ENCODE peak calls at places on chromosomes 4 and X, in four cellular contexts. T, Z, M and K are unnamed samples.

GRCh38 chrX:50697691-50698090 is 116.3 kb downstream of the SHROOM4 start:
- DNase-seq in T (no peak), Z (no peak), M (no peak), K (no peak)

GRCh38 chr4:84277923-84278322 is 221.2 kb downstream of the NKX6-1 start:
- DNase-seq in T (no peak), Z (no peak), M (no peak), K (no peak)

GRCh38 chr4:39305902-39306677 is 60.1 kb downstream of the RFC1 start:
- DNase-seq in T (no peak), Z (no peak), M (no peak), K (no peak)

GRCh38 chr4:122119739-122120138 is 32.4 kb upstream of the BLTP1 start:
- DNase-seq in T (no peak), Z (no peak), M (no peak), K (no peak)

GRCh38 chr4:38488891-38489861 is 174.8 kb upstream of the KLF3 start:
- DNase-seq in T (no peak), Z (peak), M (no peak), K (no peak)

GRCh38 chrX:1661048-1661921 is 46.4 kb downstream of the ASMT start:
- DNase-seq in T (peak), Z (peak), M (peak), K (no peak)

GRCh38 chrX:78759081-78759480 is 11.6 kb downstream of the LPAR4 start:
- DNase-seq in T (no peak), Z (no peak), M (no peak), K (no peak)

GRCh38 chr4:177214935-177215334 is 94.7 kb upstream of the NEIL3 start:
- DNase-seq in T (no peak), Z (no peak), M (no peak), K (no peak)

GRCh38 chr4:54872246-54872645 is 214.5 kb downstream of the KIT start:
- DNase-seq in T (no peak), Z (no peak), M (no peak), K (no peak)

GRCh38 chrX:136039968-136040367 is 54.7 kb downstream of the SLC9A6 start:
- DNase-seq in T (no peak), Z (no peak), M (no peak), K (no peak)

GRCh38 chrX:11349661-11350337 is 56.6 kb downstream of the AMELX start:
- DNase-seq in T (no peak), Z (no peak), M (no peak), K (no peak)

GRCh38 chr4:41257901-41258300 is 1.2 kb downstream of the UCHL1 start:
- DNase-seq in T (no peak), Z (peak), M (no peak), K (no peak)

GRCh38 chr4:153987291-153987690 is 198.4 kb upstream of the SFRP2 start:
- DNase-seq in T (no peak), Z (no peak), M (no peak), K (no peak)

GRCh38 chr4:8117278-8117682 is 41.3 kb downstream of the ABLIM2 start:
- DNase-seq in T (peak), Z (peak), M (peak), K (no peak)

GRCh38 chrX:134572816-134573682 is 85.2 kb downstream of the PLAC1 start:
- DNase-seq in T (no peak), Z (no peak), M (no peak), K (no peak)

GRCh38 chrX:55006827-55007621 is 6.9 kb downstream of the APEX2 start:
- DNase-seq in T (no peak), Z (no peak), M (no peak), K (no peak)

GRCh38 chr4:7693237-7693608 is 246.4 kb downstream of the AFAP1 start:
- DNase-seq in T (no peak), Z (no peak), M (no peak), K (no peak)

GRCh38 chrX:4844376-4844775 is 1130.9 kb upstream of the PRKX start:
- DNase-seq in T (no peak), Z (no peak), M (no peak), K (no peak)

GRCh38 chrX:11180571-11180970 is 69.4 kb downstream of the HCCS start:
- DNase-seq in T (no peak), Z (no peak), M (no peak), K (no peak)

GRCh38 chr4:71380721-71381120 is 41.9 kb downstream of the SLC4A4 start:
- DNase-seq in T (no peak), Z (no peak), M (no peak), K (no peak)

GRCh38 chr4:131430302-131430701 is 1718.8 kb upstream of the PCDH10 start:
- DNase-seq in T (no peak), Z (no peak), M (no peak), K (no peak)

GRCh38 chr4:68465058-68465457 is 17.8 kb downstream of the TMPRSS11E start:
- DNase-seq in T (no peak), Z (no peak), M (no peak), K (no peak)

GRCh38 chrX:132023896-132024386 is 839 bp downstream of the STK26 start:
- DNase-seq in T (no peak), Z (peak), M (no peak), K (no peak)

GRCh38 chr4:86895692-86896488 is 3.7 kb upstream of the C4orf36 start:
- DNase-seq in T (peak), Z (peak), M (no peak), K (peak)

GRCh38 chr4:87058272-87059073 is 123.7 kb downstream of the AFF1 start:
- DNase-seq in T (no peak), Z (peak), M (no peak), K (peak)

GRCh38 chr4:153497988-153498967 is 32.1 kb downstream of the TMEM131L start:
- DNase-seq in T (peak), Z (no peak), M (no peak), K (no peak)

GRCh38 chr4:2482693-2483092 is 13.8 kb downstream of the RNF4 start:
- DNase-seq in T (peak), Z (no peak), M (no peak), K (no peak)

GRCh38 chr4:98568896-98569663 is 89.3 kb downstream of the TSPAN5 start:
- DNase-seq in T (no peak), Z (no peak), M (no peak), K (no peak)

GRCh38 chrX:20913760-20914159 is 460.5 kb upstream of the CNKSR2 start:
- DNase-seq in T (no peak), Z (peak), M (no peak), K (peak)

GRCh38 chrX:142891046-142891445 is 134.7 kb upstream of the SPANXN4 start:
- DNase-seq in T (no peak), Z (no peak), M (no peak), K (no peak)

GRCh38 chr4:102612824-102613366 is 111.7 kb downstream of the NFKB1 start:
- DNase-seq in T (no peak), Z (no peak), M (no peak), K (no peak)

GRCh38 chr4:28391877-28392276 is 1531.2 kb downstream of the STIM2 start:
- DNase-seq in T (no peak), Z (no peak), M (no peak), K (no peak)

GRCh38 chr4:15322016-15322415 is 105.8 kb upstream of the C1QTNF7 start:
- DNase-seq in T (no peak), Z (no peak), M (no peak), K (no peak)

GRCh38 chr4:8778301-8778700 is 93.3 kb downstream of the HMX1 start:
- DNase-seq in T (no peak), Z (no peak), M (no peak), K (no peak)

GRCh38 chrX:42680651-42681050 is 97.3 kb downstream of the PPP1R2C start:
- DNase-seq in T (peak), Z (peak), M (no peak), K (peak)

GRCh38 chrX:42684062-42684461 is 93.9 kb downstream of the PPP1R2C start:
- DNase-seq in T (no peak), Z (no peak), M (no peak), K (no peak)

GRCh38 chrX:42673411-42673810 is 104.6 kb downstream of the PPP1R2C start:
- DNase-seq in T (no peak), Z (no peak), M (no peak), K (no peak)

DNA sequence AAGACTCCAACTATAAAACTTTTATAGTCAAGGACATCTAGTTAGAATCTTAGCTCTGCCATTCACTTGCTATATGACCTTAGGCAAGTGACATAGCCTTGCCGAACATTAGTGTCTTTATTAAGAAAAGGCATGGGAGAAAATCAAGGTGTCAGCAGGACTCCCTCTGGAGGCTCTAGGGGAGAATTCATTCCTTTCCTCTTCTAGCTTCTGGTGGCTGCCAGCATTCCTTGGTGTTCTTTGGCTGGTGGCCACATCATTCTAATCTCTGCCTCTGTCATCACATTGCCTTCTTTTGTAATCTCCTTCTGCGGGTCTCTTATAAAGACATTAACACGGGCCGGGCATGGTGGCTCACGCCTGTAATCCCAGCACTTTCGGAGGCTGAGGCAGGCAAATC is 99.8 kb downstream of the PPP1R2C start:
- DNase-seq in T (no peak), Z (no peak), M (no peak), K (no peak)
- TF ChIP-seq CTCF in T (no peak), Z (peak), M (no peak), K (no peak)

GRCh38 chrX:27924261-27924660 is 57.0 kb downstream of the DCAF8L1 start:
- DNase-seq in T (no peak), Z (no peak), M (no peak), K (no peak)

GRCh38 chrX:27915617-27916016 is 65.6 kb downstream of the DCAF8L1 start:
- DNase-seq in T (no peak), Z (no peak), M (no peak), K (no peak)

GRCh38 chrX:27917713-27918500 is 63.3 kb downstream of the DCAF8L1 start:
- DNase-seq in T (no peak), Z (no peak), M (no peak), K (no peak)

GRCh38 chrX:27924718-27925117 is 56.5 kb downstream of the DCAF8L1 start:
- DNase-seq in T (no peak), Z (no peak), M (no peak), K (no peak)

GRCh38 chrX:27918799-27919198 is 62.5 kb downstream of the DCAF8L1 start:
- DNase-seq in T (no peak), Z (peak), M (peak), K (no peak)
- TF ChIP-seq CTCF in T (no peak), Z (peak), M (no peak), K (no peak)

DNA sequence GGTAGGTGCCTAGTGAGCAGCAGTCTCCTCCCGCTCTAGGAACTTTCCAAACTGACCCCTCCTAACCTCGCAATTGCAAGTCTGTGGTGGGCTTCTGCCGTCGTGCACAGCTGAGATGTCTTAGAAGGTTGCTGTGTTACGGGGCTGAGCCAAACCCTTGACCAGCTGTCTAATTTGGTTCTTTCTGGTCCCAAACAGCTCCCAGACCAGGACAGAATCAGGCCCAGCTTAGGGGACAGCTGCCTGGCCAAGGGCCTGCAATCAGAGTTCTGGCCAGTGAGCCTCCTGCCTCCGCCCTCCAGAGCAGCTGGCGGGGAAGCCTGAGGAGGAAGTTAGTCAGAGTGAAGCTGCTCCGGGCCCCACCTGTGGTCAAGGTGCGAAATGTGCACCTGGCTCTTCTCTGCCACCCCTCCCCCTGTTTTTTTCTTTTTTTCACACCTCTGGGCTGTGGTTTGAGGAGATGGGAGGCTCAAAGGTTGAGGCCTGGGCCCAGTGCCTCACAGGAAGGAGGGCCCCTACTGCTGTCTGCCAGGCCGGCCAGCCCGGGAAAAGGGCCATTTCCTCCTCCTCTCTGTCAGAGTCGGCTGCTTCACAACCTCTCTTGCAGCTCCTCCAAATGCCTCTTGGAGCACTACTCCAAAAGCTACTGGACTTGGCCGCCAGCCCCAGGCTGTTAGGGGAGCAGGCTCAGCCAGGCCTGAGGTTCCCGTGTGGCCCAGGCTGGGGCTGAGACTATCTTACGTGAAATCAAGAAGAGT is 4.2 kb upstream of the CXCR3 start:
- DNase-seq in T (peak), Z (peak), M (peak), K (peak)
- TF ChIP-seq CTCF in T (peak), Z (no peak), M (peak), K (no peak)

DNA sequence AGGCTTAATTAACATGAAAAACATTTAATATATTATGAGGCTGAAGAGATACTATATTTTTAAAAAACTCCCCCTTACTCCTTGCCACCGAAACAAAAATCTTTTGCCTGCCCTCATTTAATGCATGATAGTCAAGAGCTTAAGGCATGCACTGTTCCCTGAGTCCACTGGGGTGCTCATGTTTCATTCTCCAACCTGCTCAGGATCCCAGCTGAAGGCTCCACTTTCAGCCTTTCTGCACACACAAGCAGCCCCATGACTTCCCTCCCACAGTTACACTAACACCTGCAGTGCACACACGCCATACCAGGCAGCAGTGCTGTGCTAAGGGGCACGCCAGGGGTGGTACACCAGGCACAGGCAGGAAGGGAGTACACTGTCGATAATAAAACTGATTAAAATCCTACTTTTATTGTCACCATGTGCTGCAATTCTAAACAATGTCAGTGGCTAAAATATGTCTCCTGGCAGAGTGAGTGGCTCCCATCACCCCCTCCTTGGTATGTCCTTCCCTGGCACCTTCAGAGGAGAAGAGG is 385.2 kb downstream of the BMPR1B start:
- DNase-seq in T (no peak), Z (peak), M (no peak), K (no peak)
- TF ChIP-seq CTCF in T (no peak), Z (peak), M (no peak), K (no peak)

GRCh38 chrX:118188977-118189376 is 72.4 kb upstream of the KLHL13 start:
- DNase-seq in T (peak), Z (no peak), M (no peak), K (no peak)

GRCh38 chrX:118189628-118190027 is 73.0 kb upstream of the KLHL13 start:
- DNase-seq in T (peak), Z (no peak), M (no peak), K (no peak)
- TF ChIP-seq CTCF in T (no peak), Z (no peak), M (no peak), K (no peak)

GRCh38 chrX:56563231-56564116 is at the start of gene UBQLN2:
- DNase-seq in T (peak), Z (peak), M (peak), K (peak)
- TF ChIP-seq CTCF in T (no peak), Z (no peak), M (no peak), K (no peak)

GRCh38 chr4:82890913-82891727 is at the start of gene SEC31A:
- DNase-seq in T (peak), Z (peak), M (peak), K (peak)
- TF ChIP-seq CTCF in T (no peak), Z (peak), M (no peak), K (no peak)